ENCODE peak calls at places on chromosomes 3 and 15, in seven cellular contexts. S is effector memory CD4-positive, alpha-beta T cell; U is brain microvascular endothelial cell; M is suprapubic skin; W is upper lobe of right lung; C is dorsolateral prefrontal cortex; L is RWPE1. A is an unnamed sample.

GRCh38 chr3:125125822-125126245 is 70.0 kb upstream of the HEG1 start:
- DNase-seq in L (peak; percentile 46), W (no peak), U (peak; percentile 93), C (no peak), S (no peak), M (no peak), A (no peak)

GRCh38 chr15:66705277-66705927 is 3.4 kb downstream of the SMAD6 start:
- DNase-seq in U (no peak), L (no peak), M (no peak), S (no peak), W (no peak), C (no peak), A (no peak)

GRCh38 chr3:9251055-9251786 is 1.8 kb upstream of the SRGAP3 start:
- DNase-seq in C (no peak), M (no peak), U (no peak), L (no peak), W (no peak), S (no peak), A (no peak)

GRCh38 chr15:70741107-70741511 is 22.2 kb downstream of the UACA start:
- DNase-seq in L (peak; percentile 57), W (no peak), M (peak; percentile 82), U (peak; percentile 78), S (no peak), C (no peak), A (no peak)

GRCh38 chr3:39189648-39190269 is 2.6 kb downstream of the XIRP1 start:
- DNase-seq in C (peak; percentile 59), S (peak; percentile 29), U (peak; percentile 54), L (peak; percentile 50), M (no peak), W (peak; percentile 73), A (peak; percentile 60)

GRCh38 chr3:152349397-152349796 is 80.7 kb downstream of the MBNL1 start:
- DNase-seq in W (no peak), S (no peak), L (peak; percentile 20), C (no peak), M (no peak), U (no peak), A (no peak)

GRCh38 chr3:120440001-120440703 is 10.6 kb downstream of the FSTL1 start:
- DNase-seq in L (no peak), U (no peak), W (no peak), S (no peak), C (no peak), M (no peak), A (no peak)

GRCh38 chr15:23506762-23507161 is 58.7 kb upstream of the MKRN3 start:
- DNase-seq in W (no peak), C (no peak), U (no peak), S (no peak), M (no peak), L (no peak), A (no peak)

GRCh38 chr3:187900961-187901755 is 155.9 kb upstream of the BCL6 start:
- DNase-seq in M (no peak), L (no peak), S (no peak), W (no peak), U (no peak), C (no peak), A (no peak)

GRCh38 chr3:45507820-45508317 is 86.7 kb upstream of the LIMD1 start:
- DNase-seq in C (no peak), W (no peak), L (no peak), U (peak; percentile 78), S (no peak), M (no peak), A (no peak)

GRCh38 chr15:67853454-67853853 is 13.6 kb upstream of the RNU6-1 start:
- DNase-seq in W (no peak), S (no peak), C (no peak), L (no peak), M (no peak), U (no peak), A (no peak)

GRCh38 chr3:1987983-1988382 is 110.7 kb upstream of the CNTN4 start:
- DNase-seq in L (no peak), W (no peak), M (no peak), U (no peak), C (no peak), S (no peak), A (no peak)

GRCh38 chr15:67254238-67255175 is at the start of the genes AAGAB and IQCH:
- DNase-seq in S (peak; percentile 92), W (peak; percentile 99), L (peak; percentile 98), U (peak; percentile 98), M (peak; percentile 98), C (peak; percentile 95), A (peak; percentile 81)

GRCh38 chr15:25716414-25717102 is 146.6 kb downstream of the ATP10A start:
- DNase-seq in W (peak; percentile 52), U (no peak), C (peak; percentile 25), L (no peak), M (no peak), S (no peak), A (no peak)

GRCh38 chr3:62672270-62672987 is 202.8 kb downstream of the CADPS start:
- DNase-seq in L (no peak), U (no peak), S (no peak), W (no peak), M (no peak), C (no peak), A (no peak)

GRCh38 chr3:62670351-62670750 is 204.9 kb downstream of the CADPS start:
- DNase-seq in W (no peak), S (no peak), L (peak; percentile 13), U (no peak), M (no peak), C (no peak), A (no peak)

GRCh38 chr3:62665627-62666433 is 209.4 kb downstream of the CADPS start:
- DNase-seq in M (peak; percentile 73), S (no peak), L (peak; percentile 36), C (peak; percentile 83), W (peak; percentile 72), U (peak; percentile 73), A (peak; percentile 27)

GRCh38 chr3:62667714-62668113 is 207.5 kb downstream of the CADPS start:
- DNase-seq in M (no peak), L (no peak), W (no peak), C (no peak), S (no peak), U (no peak), A (no peak)

DNA sequence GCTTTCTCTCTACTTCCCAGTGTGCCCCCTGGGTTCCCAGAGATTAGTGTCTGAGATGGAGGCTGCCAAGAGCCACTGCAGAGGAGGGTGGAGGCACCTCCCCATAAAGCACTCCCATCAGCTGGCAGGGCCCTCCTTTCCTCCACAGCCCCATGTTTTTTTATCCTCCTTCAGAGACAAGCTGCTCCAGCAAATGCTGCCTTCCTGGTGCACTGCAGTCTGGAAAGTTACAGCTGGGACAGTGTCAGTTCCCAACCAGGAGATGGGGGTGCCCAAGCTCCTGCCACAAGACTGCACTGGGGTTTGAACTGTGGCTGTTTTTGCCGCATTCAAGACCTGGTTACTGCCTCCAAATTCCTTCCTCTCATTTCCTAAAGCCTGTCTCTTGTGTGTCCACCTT is 206.1 kb downstream of the CADPS start:
- DNase-seq in C (no peak), M (no peak), S (no peak), U (no peak), W (no peak), L (no peak), A (no peak)
- H3K27ac ChIP-seq in C (peak overlapping the region; percentile 30), M (no peak overlapping the region), S (no peak overlapping the region), U (no peak overlapping the region), W (no peak overlapping the region), L (no peak overlapping the region), A (no peak overlapping the region)

GRCh38 chr3:194187543-194187942 is 51.6 kb downstream of the HES1 start:
- DNase-seq in M (no peak), C (no peak), U (no peak), S (no peak), L (no peak), W (no peak), A (no peak)

GRCh38 chr3:194184265-194184751 is 48.4 kb downstream of the HES1 start:
- DNase-seq in L (no peak), W (no peak), U (no peak), M (no peak), C (no peak), S (no peak), A (no peak)

GRCh38 chr3:194194051-194194756 is 58.3 kb downstream of the HES1 start:
- DNase-seq in S (no peak), L (no peak), M (no peak), W (no peak), C (no peak), U (no peak), A (no peak)

GRCh38 chr3:194185225-194185624 is 49.3 kb downstream of the HES1 start:
- DNase-seq in L (no peak), M (no peak), S (no peak), U (no peak), W (no peak), C (no peak), A (no peak)

GRCh38 chr3:194189243-194189791 is 53.4 kb downstream of the HES1 start:
- DNase-seq in M (no peak), L (no peak), U (no peak), W (no peak), C (no peak), S (no peak), A (no peak)
- H3K27ac ChIP-seq in M (no peak overlapping the region), L (peak overlapping the region; percentile 63), U (no peak overlapping the region), W (no peak overlapping the region), C (no peak overlapping the region), S (no peak overlapping the region), A (no peak overlapping the region)

GRCh38 chr15:57505949-57506391 is 85.7 kb upstream of the MYZAP start:
- DNase-seq in M (peak; percentile 85), W (peak; percentile 77), L (peak; percentile 84), S (no peak), C (no peak), U (peak; percentile 77), A (no peak)

GRCh38 chr15:57505056-57505713 is 86.5 kb upstream of the MYZAP start:
- DNase-seq in C (no peak), L (peak; percentile 73), U (peak; percentile 34), S (no peak), M (no peak), W (no peak), A (no peak)

GRCh38 chr15:57503051-57503702 is 88.5 kb upstream of the MYZAP start:
- DNase-seq in M (no peak), L (no peak), W (no peak), U (no peak), S (no peak), C (no peak), A (no peak)

GRCh38 chr15:57503911-57504598 is 87.6 kb upstream of the MYZAP start:
- DNase-seq in C (no peak), U (peak; percentile 48), M (no peak), S (no peak), L (no peak), W (no peak), A (no peak)

DNA sequence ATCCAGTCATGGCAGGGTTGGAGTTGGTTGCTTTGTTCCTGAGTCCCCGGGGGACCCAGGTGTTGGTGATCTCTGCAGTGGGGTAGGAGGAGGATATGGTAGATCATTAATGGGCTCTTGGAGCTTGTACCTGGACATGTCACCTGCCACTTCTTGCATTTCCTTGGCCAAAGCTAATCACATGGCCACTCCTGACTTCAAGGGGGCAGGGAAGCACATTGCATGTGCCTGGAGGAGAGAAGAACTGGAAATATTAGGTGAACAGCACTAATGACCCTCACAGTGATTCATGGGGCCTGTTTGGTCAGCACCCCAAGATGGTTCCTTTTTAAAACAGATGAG is 87.1 kb upstream of the MYZAP start:
- DNase-seq in W (no peak), U (no peak), M (no peak), L (no peak), S (no peak), C (no peak), A (no peak)
- H3K27ac ChIP-seq in W (peak overlapping the region; percentile 78), U (peak overlapping the region; percentile 0), M (peak overlapping the region; percentile 91), L (peak overlapping the region; percentile 79), S (no peak overlapping the region), C (peak overlapping the region; percentile 59), A (no peak overlapping the region)

GRCh38 chr3:31561891-31562290 is 29.2 kb downstream of the STT3B start:
- DNase-seq in S (no peak), C (no peak), W (no peak), U (no peak), L (no peak), M (no peak), A (no peak)
- H3K27ac ChIP-seq in S (no peak overlapping the region), C (no peak overlapping the region), W (no peak overlapping the region), U (no peak overlapping the region), L (no peak overlapping the region), M (no peak overlapping the region), A (no peak overlapping the region)

A was measured in naive thymus-derived CD4-positive, alpha-beta T cell.